ENCODE peak calls at places on chromosomes 7 and 10, in ten cellular contexts. J is activated effector memory CD4-positive, alpha-beta T cell treated with Interleukin-2 at 50 U/mL for 16 hours; R is iris pigment epithelial cell; H is HCT116; K is HTR-8/SVneo; D is H7; A is AML-193; S is stimulated activated CD4-positive, alpha-beta T cell treated with anti-CD3 and anti-CD28 coated beads, Interleukin-15, amount 100 ng/mL, for 1 hour; I is NCI-H748 treated with DMSO at 0.1 percent for 48 hours; Z is endothelial cell. L is an unnamed sample.

GRCh38 chr10:113945687-113946085 is 91.2 kb downstream of the NHLRC2 start:
- DNase-seq in J (no peak), R (no peak), H (no peak), K (no peak), D (no peak), A (no peak), S (no peak), I (no peak), Z (no peak), L (no peak)

GRCh38 chr7:156094350-156095146 is 282.3 kb upstream of the SHH start:
- DNase-seq in J (no peak), R (no peak), H (no peak), K (no peak), D (no peak), A (no peak), S (no peak), I (no peak), Z (no peak), L (no peak)

GRCh38 chr7:18974803-18975202 is 142.6 kb downstream of the TWIST1 start:
- DNase-seq in J (no peak), R (peak), H (peak), K (peak), D (no peak), A (no peak), S (no peak), I (no peak), Z (no peak), L (peak)

GRCh38 chr7:117731455-117731854 is 141.8 kb downstream of the CTTNBP2 start:
- DNase-seq in J (no peak), R (no peak), H (no peak), K (no peak), D (no peak), A (no peak), S (no peak), I (peak), Z (peak), L (no peak)

GRCh38 chr10:72096115-72097000 is 8.0 kb upstream of the SPOCK2 start:
- DNase-seq in J (no peak), R (peak), H (no peak), K (peak), D (peak), A (no peak), S (no peak), I (no peak), Z (no peak), L (no peak)

GRCh38 chr10:121910673-121911420 is 17.0 kb downstream of the ATE1 start:
- DNase-seq in J (no peak), R (peak), H (no peak), K (no peak), D (no peak), A (no peak), S (no peak), I (no peak), Z (no peak), L (no peak)

GRCh38 chr10:97861351-97861750 is 11.7 kb downstream of the GOLGA7B start:
- DNase-seq in J (no peak), R (peak), H (no peak), K (peak), D (no peak), A (no peak), S (no peak), I (no peak), Z (no peak), L (no peak)

GRCh38 chr10:22816298-22816653 is 101.9 kb upstream of the PIP4K2A start:
- DNase-seq in J (no peak), R (peak), H (peak), K (peak), D (no peak), A (no peak), S (no peak), I (no peak), Z (no peak), L (peak)

L was measured in SW 1271.